ENCODE peak calls at places on chromosomes 1 and 21, in four cellular contexts. One of them, this sample, is unnamed.

GRCh38 chr1:21659099-21659923 is 9.8 kb downstream of the RAP1GAP start:
- DNase-seq in stomach: peak; percentile 88
- DNase-seq in right cardiac atrium: peak; percentile 86
- DNase-seq in Caco-2: peak; percentile 73
- DNase-seq in this sample: peak; percentile 81

GRCh38 chr1:247883346-247883745 is 12.0 kb upstream of the OR2W3 start:
- DNase-seq in right cardiac atrium: no peak
- DNase-seq in stomach: no peak
- DNase-seq in Caco-2: no peak
- DNase-seq in this sample: no peak

GRCh38 chr1:29712275-29712633 is 475.9 kb downstream of the PTPRU start:
- DNase-seq in Caco-2: no peak
- DNase-seq in stomach: no peak
- DNase-seq in right cardiac atrium: no peak
- DNase-seq in this sample: no peak

GRCh38 chr1:203175237-203176181 is at the start of gene MYBPH:
- DNase-seq in Caco-2: no peak
- DNase-seq in right cardiac atrium: peak; percentile 74
- DNase-seq in stomach: no peak
- DNase-seq in this sample: no peak

GRCh38 chr21:35159881-35160280 is 110.8 kb upstream of the RUNX1 start:
- DNase-seq in stomach: no peak
- DNase-seq in right cardiac atrium: no peak
- DNase-seq in Caco-2: no peak
- DNase-seq in this sample: no peak

GRCh38 chr1:5928714-5929400 is 63.4 kb downstream of the NPHP4 start:
- DNase-seq in Caco-2: no peak
- DNase-seq in stomach: no peak
- DNase-seq in right cardiac atrium: no peak
- DNase-seq in this sample: no peak

GRCh38 chr1:26483980-26484379 is 11.7 kb downstream of the HMGN2 start:
- DNase-seq in stomach: no peak
- DNase-seq in Caco-2: no peak
- DNase-seq in right cardiac atrium: no peak
- DNase-seq in this sample: no peak

GRCh38 chr1:217472915-217473314 is 158.0 kb downstream of the GPATCH2 start:
- DNase-seq in Caco-2: no peak
- DNase-seq in right cardiac atrium: no peak
- DNase-seq in stomach: no peak
- DNase-seq in this sample: no peak

GRCh38 chr1:151828931-151829330 is 2.7 kb downstream of the RORC start:
- DNase-seq in right cardiac atrium: peak; percentile 85
- DNase-seq in stomach: peak; percentile 73
- DNase-seq in Caco-2: no peak
- DNase-seq in this sample: no peak

GRCh38 chr1:64623750-64624445 is 121.0 kb upstream of the RAVER2 start:
- DNase-seq in stomach: no peak
- DNase-seq in Caco-2: no peak
- DNase-seq in right cardiac atrium: peak; percentile 38
- DNase-seq in this sample: no peak

DNA sequence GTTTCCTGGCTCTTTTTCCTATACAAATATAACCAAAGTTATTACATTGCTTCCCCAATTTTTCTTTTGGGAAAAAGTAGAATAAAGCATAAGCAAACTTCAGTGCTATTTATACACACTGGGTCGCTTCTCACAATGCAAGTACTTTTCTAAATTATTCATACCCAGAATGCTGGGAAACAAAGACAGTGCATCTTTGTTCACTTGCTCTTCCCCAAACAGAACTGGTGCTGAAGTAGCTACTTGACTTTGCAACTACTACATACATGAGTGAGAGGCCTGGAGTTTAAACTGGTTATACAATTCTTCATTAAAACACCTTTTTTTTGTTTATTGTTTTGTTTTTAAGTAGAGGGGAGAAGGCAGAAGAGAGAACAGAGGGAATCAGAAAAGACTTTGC is 40.2 kb downstream of the STX6 start:
- DNase-seq in Caco-2: no peak
- DNase-seq in right cardiac atrium: no peak
- DNase-seq in stomach: no peak
- DNase-seq in this sample: no peak
- H3K4me3 ChIP-seq in Caco-2: no peak overlapping the region
- H3K4me3 ChIP-seq in right cardiac atrium: no peak overlapping the region
- H3K4me3 ChIP-seq in stomach: no peak overlapping the region
- H3K4me3 ChIP-seq in this sample: no peak overlapping the region

GRCh38 chr21:8990326-8991087 is 1530.9 kb upstream of the TPTE start:
- DNase-seq in stomach: no peak
- DNase-seq in Caco-2: no peak
- DNase-seq in right cardiac atrium: no peak
- DNase-seq in this sample: no peak

GRCh38 chr21:8991088-8991907 is 1530.1 kb upstream of the TPTE start:
- DNase-seq in Caco-2: no peak
- DNase-seq in stomach: no peak
- DNase-seq in right cardiac atrium: peak; percentile 37
- DNase-seq in this sample: no peak

GRCh38 chr21:8988696-8989095 is 1532.7 kb upstream of the TPTE start:
- DNase-seq in stomach: no peak
- DNase-seq in right cardiac atrium: no peak
- DNase-seq in Caco-2: no peak
- DNase-seq in this sample: no peak

GRCh38 chr21:8989883-8990325 is 1531.5 kb upstream of the TPTE start:
- DNase-seq in Caco-2: no peak
- DNase-seq in right cardiac atrium: peak; percentile 59
- DNase-seq in stomach: no peak
- DNase-seq in this sample: no peak

DNA sequence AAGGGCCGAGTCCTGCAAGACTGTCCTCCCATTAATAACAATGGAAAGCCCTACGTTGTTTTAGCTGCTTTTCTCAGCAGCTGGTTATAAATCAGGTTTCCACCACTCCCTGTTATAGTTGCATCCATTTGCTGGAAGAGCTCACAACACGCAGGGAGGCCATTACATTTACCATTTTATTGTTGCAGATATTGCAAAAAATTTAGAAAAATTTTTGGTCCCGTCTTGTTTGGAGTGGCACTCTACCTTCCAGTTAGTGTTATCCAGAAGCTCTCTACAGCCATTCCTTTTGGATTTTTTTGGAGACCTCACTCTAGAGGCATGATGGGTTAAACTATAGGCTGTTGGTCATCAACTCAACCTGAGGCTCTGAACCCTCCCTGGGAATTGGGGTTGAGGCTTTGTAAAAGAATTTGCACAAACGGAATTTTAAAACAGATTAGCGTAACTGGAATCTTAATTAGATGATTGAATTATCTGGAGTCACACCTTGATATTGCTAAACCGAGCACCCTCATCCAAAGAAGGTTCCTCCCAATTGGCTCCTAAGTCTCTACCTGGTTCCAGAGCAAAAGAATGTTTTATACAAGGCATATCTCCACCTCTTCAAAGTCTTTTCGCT is 1532.0 kb upstream of the TPTE start:
- DNase-seq in right cardiac atrium: no peak
- DNase-seq in stomach: no peak
- DNase-seq in Caco-2: no peak
- DNase-seq in this sample: no peak
- H3K9me3 ChIP-seq in right cardiac atrium: peaks cover 9% of the 10 kb centered on the region
- H3K9me3 ChIP-seq in stomach: no peaks in the 10 kb centered on the region
- H3K9me3 ChIP-seq in Caco-2: peaks cover 14% of the 10 kb centered on the region
- H3K9me3 ChIP-seq in this sample: no peaks in the 10 kb centered on the region

DNA sequence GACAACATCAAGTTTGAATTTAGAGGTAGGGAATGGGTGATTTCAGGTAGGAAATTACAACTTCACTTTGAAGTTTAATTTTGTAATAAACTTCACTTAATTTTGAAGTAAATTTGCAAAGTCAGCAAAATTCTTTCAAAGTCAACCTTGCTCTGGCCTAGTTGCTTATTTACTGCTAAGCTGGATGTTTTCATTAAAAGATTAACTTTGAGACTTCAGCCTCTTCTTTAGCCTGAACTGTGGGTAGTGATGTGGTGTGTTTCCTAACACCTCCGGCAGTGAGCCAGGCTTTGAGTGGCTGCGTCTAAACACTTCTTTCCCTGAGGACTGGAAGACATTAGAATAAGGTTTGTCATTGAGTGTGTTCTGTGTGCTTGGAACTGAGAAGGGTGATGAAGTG is at the start of gene HAO2:
- DNase-seq in right cardiac atrium: no peak
- DNase-seq in Caco-2: no peak
- DNase-seq in stomach: no peak
- DNase-seq in this sample: no peak
- H3K4me3 ChIP-seq in right cardiac atrium: no peak within 1 kb of the TSS
- H3K4me3 ChIP-seq in Caco-2: no peak within 1 kb of the TSS
- H3K4me3 ChIP-seq in stomach: no peak within 1 kb of the TSS
- H3K4me3 ChIP-seq in this sample: no peak within 1 kb of the TSS

DNA sequence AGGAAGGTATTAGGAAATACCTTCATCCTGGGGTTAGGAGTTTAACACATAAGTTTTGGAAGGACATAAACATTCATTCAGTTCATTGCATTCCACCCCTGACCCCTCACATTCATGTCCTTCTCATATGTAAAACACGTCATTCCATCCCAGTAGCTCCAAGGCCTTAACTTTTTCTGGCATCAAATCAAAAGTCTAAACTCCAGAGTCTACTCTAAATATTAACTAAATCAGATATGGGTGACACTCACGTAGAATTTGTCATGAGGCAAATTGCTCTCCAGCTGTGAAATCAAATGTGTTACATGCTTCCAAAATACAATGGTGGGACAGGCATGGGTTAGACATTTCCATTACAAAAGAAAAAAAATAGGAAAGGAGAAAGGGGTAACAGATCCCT is 298.2 kb upstream of the LRRC7 start:
- DNase-seq in right cardiac atrium: no peak
- DNase-seq in stomach: no peak
- DNase-seq in Caco-2: no peak
- DNase-seq in this sample: no peak
- H3K9me3 ChIP-seq in right cardiac atrium: no peaks in the 10 kb centered on the region
- H3K9me3 ChIP-seq in stomach: no peaks in the 10 kb centered on the region
- H3K9me3 ChIP-seq in Caco-2: no peaks in the 10 kb centered on the region
- H3K9me3 ChIP-seq in this sample: no peaks in the 10 kb centered on the region

GRCh38 chr1:10943991-10944730 is 68.3 kb upstream of the TARDBP start:
- DNase-seq in right cardiac atrium: no peak
- DNase-seq in stomach: peak; percentile 63
- DNase-seq in Caco-2: peak; percentile 58
- DNase-seq in this sample: no peak
- H3K4me3 ChIP-seq in right cardiac atrium: peak overlapping the region; percentile 28
- H3K4me3 ChIP-seq in stomach: peak overlapping the region; percentile 38
- H3K4me3 ChIP-seq in Caco-2: peak overlapping the region; percentile 22
- H3K4me3 ChIP-seq in this sample: no peak overlapping the region

GRCh38 chr1:3022976-3023375 is 1.7 kb downstream of the ACTRT2 start:
- DNase-seq in Caco-2: no peak
- DNase-seq in right cardiac atrium: no peak
- DNase-seq in stomach: no peak
- DNase-seq in this sample: peak; percentile 3

GRCh38 chr1:3024588-3024987 is 3.3 kb downstream of the ACTRT2 start:
- DNase-seq in Caco-2: no peak
- DNase-seq in right cardiac atrium: no peak
- DNase-seq in stomach: no peak
- DNase-seq in this sample: no peak

GRCh38 chr1:3022511-3022973 is 1.3 kb downstream of the ACTRT2 start:
- DNase-seq in Caco-2: no peak
- DNase-seq in stomach: no peak
- DNase-seq in right cardiac atrium: no peak
- DNase-seq in this sample: no peak

GRCh38 chr1:3021801-3022401 is 634 bp downstream of the ACTRT2 start:
- DNase-seq in stomach: no peak
- DNase-seq in Caco-2: no peak
- DNase-seq in right cardiac atrium: peak; percentile 26
- DNase-seq in this sample: no peak

GRCh38 chr1:3023994-3024393 is 2.7 kb downstream of the ACTRT2 start:
- DNase-seq in right cardiac atrium: no peak
- DNase-seq in Caco-2: peak; percentile 22
- DNase-seq in stomach: no peak
- DNase-seq in this sample: no peak
- H3K9me3 ChIP-seq in right cardiac atrium: no peaks in the 10 kb centered on the region
- H3K9me3 ChIP-seq in Caco-2: no peaks in the 10 kb centered on the region
- H3K9me3 ChIP-seq in stomach: no peaks in the 10 kb centered on the region
- H3K9me3 ChIP-seq in this sample: no peaks in the 10 kb centered on the region